ENCODE peak calls at places on chromosomes 5 and 9, in nine cellular contexts. One of them, this sample, is unnamed. For H3K4me1, the result is how much of the 10 kb centered on the place peaks cover.

GRCh38 chr5:146762830-146763229 is 115.7 kb downstream of the PPP2R2B start:
- DNase-seq in transverse colon: no peak
- DNase-seq in body of pancreas: no peak
- DNase-seq in A549: no peak
- DNase-seq in adrenal gland: no peak
- DNase-seq in right lobe of liver: peak
- DNase-seq in naive thymus-derived CD4-positive, alpha-beta T cell: no peak
- DNase-seq in aorta: no peak
- DNase-seq in endodermal cell: no peak
- DNase-seq in this sample: no peak

GRCh38 chr9:123064662-123065061 is 31.2 kb downstream of the GPR21 start:
- DNase-seq in transverse colon: no peak
- DNase-seq in body of pancreas: no peak
- DNase-seq in A549: no peak
- DNase-seq in adrenal gland: no peak
- DNase-seq in right lobe of liver: no peak
- DNase-seq in naive thymus-derived CD4-positive, alpha-beta T cell: no peak
- DNase-seq in aorta: no peak
- DNase-seq in endodermal cell: no peak
- DNase-seq in this sample: no peak

GRCh38 chr9:111050819-111051218 is 12.5 kb upstream of the LPAR1 start:
- DNase-seq in transverse colon: no peak
- DNase-seq in body of pancreas: no peak
- DNase-seq in A549: no peak
- DNase-seq in adrenal gland: no peak
- DNase-seq in right lobe of liver: no peak
- DNase-seq in naive thymus-derived CD4-positive, alpha-beta T cell: no peak
- DNase-seq in aorta: no peak
- DNase-seq in endodermal cell: no peak
- DNase-seq in this sample: no peak

GRCh38 chr9:109776391-109776790 is 3.6 kb upstream of the PALM2AKAP2 start:
- DNase-seq in transverse colon: no peak
- DNase-seq in body of pancreas: no peak
- DNase-seq in A549: no peak
- DNase-seq in adrenal gland: no peak
- DNase-seq in right lobe of liver: no peak
- DNase-seq in naive thymus-derived CD4-positive, alpha-beta T cell: no peak
- DNase-seq in aorta: no peak
- DNase-seq in endodermal cell: no peak
- DNase-seq in this sample: no peak

GRCh38 chr5:173847102-173847501 is 41.0 kb upstream of the CPEB4 start:
- DNase-seq in transverse colon: no peak
- DNase-seq in body of pancreas: no peak
- DNase-seq in A549: no peak
- DNase-seq in adrenal gland: no peak
- DNase-seq in right lobe of liver: no peak
- DNase-seq in naive thymus-derived CD4-positive, alpha-beta T cell: no peak
- DNase-seq in aorta: no peak
- DNase-seq in endodermal cell: no peak
- DNase-seq in this sample: no peak

GRCh38 chr5:58085800-58086199 is 374.1 kb downstream of the PLK2 start:
- DNase-seq in transverse colon: no peak
- DNase-seq in body of pancreas: peak
- DNase-seq in A549: peak
- DNase-seq in adrenal gland: no peak
- DNase-seq in right lobe of liver: no peak
- DNase-seq in naive thymus-derived CD4-positive, alpha-beta T cell: no peak
- DNase-seq in aorta: no peak
- DNase-seq in endodermal cell: no peak
- DNase-seq in this sample: no peak

GRCh38 chr5:176733586-176734262 is 76.6 kb upstream of the UNC5A start:
- DNase-seq in transverse colon: no peak
- DNase-seq in body of pancreas: no peak
- DNase-seq in A549: no peak
- DNase-seq in adrenal gland: peak
- DNase-seq in right lobe of liver: peak
- DNase-seq in naive thymus-derived CD4-positive, alpha-beta T cell: no peak
- DNase-seq in aorta: no peak
- DNase-seq in endodermal cell: peak
- DNase-seq in this sample: peak

GRCh38 chr5:43425965-43426364 is 13.8 kb upstream of the CCL28 start:
- DNase-seq in transverse colon: no peak
- DNase-seq in body of pancreas: no peak
- DNase-seq in A549: no peak
- DNase-seq in adrenal gland: no peak
- DNase-seq in right lobe of liver: no peak
- DNase-seq in naive thymus-derived CD4-positive, alpha-beta T cell: no peak
- DNase-seq in aorta: peak
- DNase-seq in endodermal cell: no peak
- DNase-seq in this sample: no peak

GRCh38 chr9:22813520-22813919 is 366.9 kb downstream of the DMRTA1 start:
- DNase-seq in transverse colon: no peak
- DNase-seq in body of pancreas: no peak
- DNase-seq in A549: no peak
- DNase-seq in adrenal gland: no peak
- DNase-seq in right lobe of liver: no peak
- DNase-seq in naive thymus-derived CD4-positive, alpha-beta T cell: no peak
- DNase-seq in aorta: no peak
- DNase-seq in endodermal cell: no peak
- DNase-seq in this sample: no peak

GRCh38 chr5:65791721-65792698 is 70.0 kb downstream of the NLN start:
- DNase-seq in transverse colon: no peak
- DNase-seq in body of pancreas: no peak
- DNase-seq in A549: no peak
- DNase-seq in adrenal gland: no peak
- DNase-seq in right lobe of liver: no peak
- DNase-seq in naive thymus-derived CD4-positive, alpha-beta T cell: no peak
- DNase-seq in aorta: no peak
- DNase-seq in endodermal cell: no peak
- DNase-seq in this sample: no peak

GRCh38 chr5:38932854-38933408 is 87.1 kb downstream of the OSMR start:
- DNase-seq in transverse colon: no peak
- DNase-seq in body of pancreas: peak
- DNase-seq in A549: no peak
- DNase-seq in adrenal gland: no peak
- DNase-seq in right lobe of liver: no peak
- DNase-seq in naive thymus-derived CD4-positive, alpha-beta T cell: no peak
- DNase-seq in aorta: no peak
- DNase-seq in endodermal cell: no peak
- DNase-seq in this sample: no peak

GRCh38 chr5:96756985-96757384 is 50.8 kb downstream of the ERAP1 start:
- DNase-seq in transverse colon: no peak
- DNase-seq in body of pancreas: no peak
- DNase-seq in A549: no peak
- DNase-seq in adrenal gland: no peak
- DNase-seq in right lobe of liver: no peak
- DNase-seq in naive thymus-derived CD4-positive, alpha-beta T cell: no peak
- DNase-seq in aorta: no peak
- DNase-seq in endodermal cell: no peak
- DNase-seq in this sample: no peak

GRCh38 chr5:5683174-5683573 is 260.7 kb downstream of the ICE1 start:
- DNase-seq in transverse colon: no peak
- DNase-seq in body of pancreas: no peak
- DNase-seq in A549: no peak
- DNase-seq in adrenal gland: no peak
- DNase-seq in right lobe of liver: no peak
- DNase-seq in naive thymus-derived CD4-positive, alpha-beta T cell: no peak
- DNase-seq in aorta: no peak
- DNase-seq in endodermal cell: peak
- DNase-seq in this sample: no peak

GRCh38 chr5:124906339-124907097 is 160.1 kb upstream of the ZNF608 start:
- DNase-seq in transverse colon: peak
- DNase-seq in body of pancreas: peak
- DNase-seq in A549: no peak
- DNase-seq in adrenal gland: peak
- DNase-seq in right lobe of liver: peak
- DNase-seq in naive thymus-derived CD4-positive, alpha-beta T cell: no peak
- DNase-seq in aorta: peak
- DNase-seq in endodermal cell: peak
- DNase-seq in this sample: no peak

GRCh38 chr9:123867034-123867433 is 62.9 kb downstream of the DENND1A start:
- DNase-seq in transverse colon: no peak
- DNase-seq in body of pancreas: no peak
- DNase-seq in A549: no peak
- DNase-seq in adrenal gland: no peak
- DNase-seq in right lobe of liver: no peak
- DNase-seq in naive thymus-derived CD4-positive, alpha-beta T cell: no peak
- DNase-seq in aorta: no peak
- DNase-seq in endodermal cell: no peak
- DNase-seq in this sample: no peak

GRCh38 chr9:133771486-133772482 is 33.6 kb upstream of the SARDH start:
- DNase-seq in transverse colon: peak
- DNase-seq in body of pancreas: peak
- DNase-seq in A549: no peak
- DNase-seq in adrenal gland: peak
- DNase-seq in right lobe of liver: peak
- DNase-seq in naive thymus-derived CD4-positive, alpha-beta T cell: peak
- DNase-seq in aorta: peak
- DNase-seq in endodermal cell: peak
- DNase-seq in this sample: peak

GRCh38 chr9:100219347-100219746 is 120.3 kb downstream of the INVS start:
- DNase-seq in transverse colon: no peak
- DNase-seq in body of pancreas: no peak
- DNase-seq in A549: no peak
- DNase-seq in adrenal gland: no peak
- DNase-seq in right lobe of liver: no peak
- DNase-seq in naive thymus-derived CD4-positive, alpha-beta T cell: no peak
- DNase-seq in aorta: no peak
- DNase-seq in endodermal cell: no peak
- DNase-seq in this sample: no peak
- H3K4me1 ChIP-seq in transverse colon: under half
- H3K4me1 ChIP-seq in body of pancreas: under half
- H3K4me1 ChIP-seq in A549: under half
- H3K4me1 ChIP-seq in adrenal gland: under half
- H3K4me1 ChIP-seq in right lobe of liver: under half
- H3K4me1 ChIP-seq in naive thymus-derived CD4-positive, alpha-beta T cell: under half
- H3K4me1 ChIP-seq in aorta: under half
- H3K4me1 ChIP-seq in endodermal cell: under half
- H3K4me1 ChIP-seq in this sample: under half

GRCh38 chr9:127974002-127974768 is 6.6 kb downstream of the EEIG1 start:
- DNase-seq in transverse colon: no peak
- DNase-seq in body of pancreas: peak
- DNase-seq in A549: no peak
- DNase-seq in adrenal gland: peak
- DNase-seq in right lobe of liver: peak
- DNase-seq in naive thymus-derived CD4-positive, alpha-beta T cell: no peak
- DNase-seq in aorta: no peak
- DNase-seq in endodermal cell: peak
- DNase-seq in this sample: peak

GRCh38 chr9:127976498-127976897 is 4.3 kb downstream of the EEIG1 start:
- DNase-seq in transverse colon: peak
- DNase-seq in body of pancreas: peak
- DNase-seq in A549: no peak
- DNase-seq in adrenal gland: peak
- DNase-seq in right lobe of liver: peak
- DNase-seq in naive thymus-derived CD4-positive, alpha-beta T cell: no peak
- DNase-seq in aorta: no peak
- DNase-seq in endodermal cell: peak
- DNase-seq in this sample: no peak

GRCh38 chr9:127973169-127974001 is 7.4 kb downstream of the EEIG1 start:
- DNase-seq in transverse colon: peak
- DNase-seq in body of pancreas: peak
- DNase-seq in A549: no peak
- DNase-seq in adrenal gland: peak
- DNase-seq in right lobe of liver: peak
- DNase-seq in naive thymus-derived CD4-positive, alpha-beta T cell: no peak
- DNase-seq in aorta: peak
- DNase-seq in endodermal cell: peak
- DNase-seq in this sample: peak

GRCh38 chr9:127975376-127976315 is 5.1 kb downstream of the EEIG1 start:
- DNase-seq in transverse colon: peak
- DNase-seq in body of pancreas: peak
- DNase-seq in A549: no peak
- DNase-seq in adrenal gland: peak
- DNase-seq in right lobe of liver: no peak
- DNase-seq in naive thymus-derived CD4-positive, alpha-beta T cell: no peak
- DNase-seq in aorta: no peak
- DNase-seq in endodermal cell: peak
- DNase-seq in this sample: no peak

GRCh38 chr9:127974769-127975261 is 6.0 kb downstream of the EEIG1 start:
- DNase-seq in transverse colon: no peak
- DNase-seq in body of pancreas: peak
- DNase-seq in A549: no peak
- DNase-seq in adrenal gland: peak
- DNase-seq in right lobe of liver: no peak
- DNase-seq in naive thymus-derived CD4-positive, alpha-beta T cell: no peak
- DNase-seq in aorta: peak
- DNase-seq in endodermal cell: peak
- DNase-seq in this sample: peak
- H3K4me1 ChIP-seq in transverse colon: half or more
- H3K4me1 ChIP-seq in body of pancreas: half or more
- H3K4me1 ChIP-seq in A549: half or more
- H3K4me1 ChIP-seq in adrenal gland: half or more
- H3K4me1 ChIP-seq in right lobe of liver: under half
- H3K4me1 ChIP-seq in naive thymus-derived CD4-positive, alpha-beta T cell: half or more
- H3K4me1 ChIP-seq in aorta: under half
- H3K4me1 ChIP-seq in endodermal cell: under half
- H3K4me1 ChIP-seq in this sample: under half

DNA sequence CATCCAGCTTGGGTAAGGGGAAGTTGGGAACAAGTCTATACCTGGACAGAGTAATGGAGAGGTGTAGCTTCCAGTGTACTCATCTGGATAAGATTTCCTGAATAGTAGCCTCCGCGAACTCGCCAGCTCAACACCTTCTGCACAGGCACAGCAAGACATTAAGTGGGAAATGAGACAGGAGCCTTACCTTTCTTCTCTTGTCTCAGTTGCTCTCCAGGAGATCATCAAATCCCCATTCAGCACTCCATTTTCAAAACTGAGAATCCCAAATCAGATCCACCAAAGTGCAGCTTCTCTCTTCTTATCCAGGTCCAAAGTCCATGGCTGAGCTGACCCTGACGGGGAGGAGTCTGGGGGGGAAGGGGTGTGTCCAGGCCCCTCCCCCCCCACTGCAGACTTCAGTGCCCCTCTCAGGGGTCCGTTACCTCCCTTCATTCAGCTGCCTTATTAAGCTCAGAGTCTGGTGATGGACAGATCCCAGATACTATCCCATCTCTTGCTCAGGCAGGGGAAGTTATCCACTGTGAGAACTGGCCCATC is 5.9 kb upstream of the MGAT1 start:
- DNase-seq in transverse colon: peak
- DNase-seq in body of pancreas: no peak
- DNase-seq in A549: no peak
- DNase-seq in adrenal gland: peak
- DNase-seq in right lobe of liver: peak
- DNase-seq in naive thymus-derived CD4-positive, alpha-beta T cell: no peak
- DNase-seq in aorta: no peak
- DNase-seq in endodermal cell: no peak
- DNase-seq in this sample: no peak
- H3K4me1 ChIP-seq in transverse colon: under half
- H3K4me1 ChIP-seq in body of pancreas: half or more
- H3K4me1 ChIP-seq in A549: under half
- H3K4me1 ChIP-seq in adrenal gland: under half
- H3K4me1 ChIP-seq in right lobe of liver: under half
- H3K4me1 ChIP-seq in naive thymus-derived CD4-positive, alpha-beta T cell: half or more
- H3K4me1 ChIP-seq in aorta: under half
- H3K4me1 ChIP-seq in endodermal cell: under half
- H3K4me1 ChIP-seq in this sample: under half

DNA sequence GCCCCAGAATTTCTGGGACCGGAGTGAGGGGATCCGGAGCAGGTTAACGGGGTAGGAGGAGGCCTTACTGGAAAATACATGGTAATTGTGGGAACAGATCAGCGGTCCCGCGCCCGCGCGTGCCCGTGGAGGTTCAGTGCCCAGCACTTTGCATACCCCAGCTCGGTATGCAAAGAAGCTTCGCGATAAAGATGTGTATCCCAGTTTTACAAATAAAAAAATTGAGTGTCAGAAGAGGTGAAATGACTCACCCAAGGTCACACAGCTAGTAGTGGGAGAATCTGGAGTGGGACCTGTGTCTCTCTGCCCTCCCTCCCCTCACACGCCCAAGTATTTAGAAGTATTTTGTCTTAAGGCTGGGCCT is 965 bp downstream of the NEURL1B start:
- DNase-seq in transverse colon: no peak
- DNase-seq in body of pancreas: no peak
- DNase-seq in A549: no peak
- DNase-seq in adrenal gland: no peak
- DNase-seq in right lobe of liver: no peak
- DNase-seq in naive thymus-derived CD4-positive, alpha-beta T cell: no peak
- DNase-seq in aorta: no peak
- DNase-seq in endodermal cell: no peak
- DNase-seq in this sample: no peak
- H3K4me1 ChIP-seq in transverse colon: under half
- H3K4me1 ChIP-seq in body of pancreas: under half
- H3K4me1 ChIP-seq in A549: under half
- H3K4me1 ChIP-seq in adrenal gland: under half
- H3K4me1 ChIP-seq in right lobe of liver: under half
- H3K4me1 ChIP-seq in naive thymus-derived CD4-positive, alpha-beta T cell: under half
- H3K4me1 ChIP-seq in aorta: under half
- H3K4me1 ChIP-seq in endodermal cell: under half
- H3K4me1 ChIP-seq in this sample: under half

This sample was measured in H9.